ENCODE peak calls at places on chromosomes 6 and 20, in nine cellular contexts. One of them, this sample, is unnamed.

GRCh38 chr20:431012-431904 is 23.2 kb downstream of the RBCK1 start:
- DNase-seq in stimulated activated CD8-positive, alpha-beta memory T cell treated with anti-CD3 and anti-CD28 coated beads, Interleukin-4, amount 100 ng/mL, for 48 hours: peak
- DNase-seq in heart left ventricle: no peak
- DNase-seq in activated CD4-positive, alpha-beta T cell treated with anti-CD3 and anti-CD28 coated beads, Interleukin-2, amount 50 U/mL, for 1 hour: peak
- DNase-seq in hypothalamus: peak
- DNase-seq in neural crest cell: peak
- DNase-seq in mesothelial cell of epicardium: no peak
- DNase-seq in NAMALWA: peak
- DNase-seq in hippocampal formation: peak
- DNase-seq in this sample: peak

GRCh38 chr6:142210606-142211005 is 63.5 kb downstream of the VTA1 start:
- DNase-seq in stimulated activated CD8-positive, alpha-beta memory T cell treated with anti-CD3 and anti-CD28 coated beads, Interleukin-4, amount 100 ng/mL, for 48 hours: no peak
- DNase-seq in heart left ventricle: no peak
- DNase-seq in activated CD4-positive, alpha-beta T cell treated with anti-CD3 and anti-CD28 coated beads, Interleukin-2, amount 50 U/mL, for 1 hour: no peak
- DNase-seq in hypothalamus: no peak
- DNase-seq in neural crest cell: no peak
- DNase-seq in mesothelial cell of epicardium: no peak
- DNase-seq in NAMALWA: no peak
- DNase-seq in hippocampal formation: no peak
- DNase-seq in this sample: no peak

GRCh38 chr6:116444092-116444491 is 17.1 kb upstream of the CALHM6 start:
- DNase-seq in stimulated activated CD8-positive, alpha-beta memory T cell treated with anti-CD3 and anti-CD28 coated beads, Interleukin-4, amount 100 ng/mL, for 48 hours: no peak
- DNase-seq in heart left ventricle: no peak
- DNase-seq in activated CD4-positive, alpha-beta T cell treated with anti-CD3 and anti-CD28 coated beads, Interleukin-2, amount 50 U/mL, for 1 hour: no peak
- DNase-seq in hypothalamus: no peak
- DNase-seq in neural crest cell: no peak
- DNase-seq in mesothelial cell of epicardium: no peak
- DNase-seq in NAMALWA: peak
- DNase-seq in hippocampal formation: no peak
- DNase-seq in this sample: no peak

GRCh38 chr6:23111984-23112383 is 542.6 kb downstream of the HDGFL1 start:
- DNase-seq in stimulated activated CD8-positive, alpha-beta memory T cell treated with anti-CD3 and anti-CD28 coated beads, Interleukin-4, amount 100 ng/mL, for 48 hours: no peak
- DNase-seq in heart left ventricle: no peak
- DNase-seq in activated CD4-positive, alpha-beta T cell treated with anti-CD3 and anti-CD28 coated beads, Interleukin-2, amount 50 U/mL, for 1 hour: no peak
- DNase-seq in hypothalamus: no peak
- DNase-seq in neural crest cell: no peak
- DNase-seq in mesothelial cell of epicardium: no peak
- DNase-seq in NAMALWA: no peak
- DNase-seq in hippocampal formation: no peak
- DNase-seq in this sample: no peak

GRCh38 chr20:18750735-18751134 is 62.8 kb upstream of the SCP2D1 start:
- DNase-seq in stimulated activated CD8-positive, alpha-beta memory T cell treated with anti-CD3 and anti-CD28 coated beads, Interleukin-4, amount 100 ng/mL, for 48 hours: no peak
- DNase-seq in heart left ventricle: no peak
- DNase-seq in activated CD4-positive, alpha-beta T cell treated with anti-CD3 and anti-CD28 coated beads, Interleukin-2, amount 50 U/mL, for 1 hour: no peak
- DNase-seq in hypothalamus: no peak
- DNase-seq in neural crest cell: no peak
- DNase-seq in mesothelial cell of epicardium: no peak
- DNase-seq in NAMALWA: no peak
- DNase-seq in hippocampal formation: no peak
- DNase-seq in this sample: no peak

GRCh38 chr20:14777571-14777970 is 440.2 kb upstream of the FLRT3 start:
- DNase-seq in stimulated activated CD8-positive, alpha-beta memory T cell treated with anti-CD3 and anti-CD28 coated beads, Interleukin-4, amount 100 ng/mL, for 48 hours: no peak
- DNase-seq in heart left ventricle: no peak
- DNase-seq in activated CD4-positive, alpha-beta T cell treated with anti-CD3 and anti-CD28 coated beads, Interleukin-2, amount 50 U/mL, for 1 hour: no peak
- DNase-seq in hypothalamus: no peak
- DNase-seq in neural crest cell: no peak
- DNase-seq in mesothelial cell of epicardium: no peak
- DNase-seq in NAMALWA: no peak
- DNase-seq in hippocampal formation: no peak
- DNase-seq in this sample: no peak

GRCh38 chr6:36419295-36419694 is 23.4 kb downstream of the PXT1 start:
- DNase-seq in stimulated activated CD8-positive, alpha-beta memory T cell treated with anti-CD3 and anti-CD28 coated beads, Interleukin-4, amount 100 ng/mL, for 48 hours: no peak
- DNase-seq in heart left ventricle: no peak
- DNase-seq in activated CD4-positive, alpha-beta T cell treated with anti-CD3 and anti-CD28 coated beads, Interleukin-2, amount 50 U/mL, for 1 hour: no peak
- DNase-seq in hypothalamus: no peak
- DNase-seq in neural crest cell: no peak
- DNase-seq in mesothelial cell of epicardium: no peak
- DNase-seq in NAMALWA: no peak
- DNase-seq in hippocampal formation: no peak
- DNase-seq in this sample: no peak

GRCh38 chr20:49030954-49031619 is 15.0 kb upstream of the CSE1L start:
- DNase-seq in stimulated activated CD8-positive, alpha-beta memory T cell treated with anti-CD3 and anti-CD28 coated beads, Interleukin-4, amount 100 ng/mL, for 48 hours: no peak
- DNase-seq in heart left ventricle: no peak
- DNase-seq in activated CD4-positive, alpha-beta T cell treated with anti-CD3 and anti-CD28 coated beads, Interleukin-2, amount 50 U/mL, for 1 hour: no peak
- DNase-seq in hypothalamus: no peak
- DNase-seq in neural crest cell: no peak
- DNase-seq in mesothelial cell of epicardium: no peak
- DNase-seq in NAMALWA: no peak
- DNase-seq in hippocampal formation: no peak
- DNase-seq in this sample: no peak

GRCh38 chr20:17538517-17539170 is 7.5 kb upstream of the BFSP1 start:
- DNase-seq in stimulated activated CD8-positive, alpha-beta memory T cell treated with anti-CD3 and anti-CD28 coated beads, Interleukin-4, amount 100 ng/mL, for 48 hours: no peak
- DNase-seq in heart left ventricle: no peak
- DNase-seq in activated CD4-positive, alpha-beta T cell treated with anti-CD3 and anti-CD28 coated beads, Interleukin-2, amount 50 U/mL, for 1 hour: no peak
- DNase-seq in hypothalamus: no peak
- DNase-seq in neural crest cell: no peak
- DNase-seq in mesothelial cell of epicardium: no peak
- DNase-seq in NAMALWA: peak
- DNase-seq in hippocampal formation: no peak
- DNase-seq in this sample: no peak

This sample was measured in C1 segment of cervical spinal cord.